ENCODE peak calls at places on chromosome 20, in four cellular contexts. W is RWPE1; Z is NCI-H2029 treated with DMSO at 0.1 percent for 48 hours; T is stimulated activated CD4-positive, alpha-beta T cell treated with anti-CD3 and anti-CD28 coated beads, Interleukin-4, amount 100 ng/mL, for 4 hours. Q is an unnamed sample.

GRCh38 chr20:2539341-2539740 is 3.0 kb downstream of the TMC2 start:
- DNase-seq in W (no peak), T (no peak), Z (no peak), Q (no peak)

GRCh38 chr20:19256085-19256484 is 43.6 kb downstream of the SLC24A3 start:
- DNase-seq in W (no peak), Z (no peak), T (no peak), Q (no peak)

GRCh38 chr20:10111144-10111771 is 76.5 kb downstream of the ANKEF1 start:
- DNase-seq in W (no peak), Z (peak; percentile 63), T (no peak), Q (peak; percentile 89)

GRCh38 chr20:45383131-45383530 is 5.0 kb upstream of the TP53TG5 start:
- DNase-seq in W (no peak), Z (no peak), T (no peak), Q (no peak)

GRCh38 chr20:4366076-4366475 is 350.7 kb upstream of the RNF24 start:
- DNase-seq in W (peak; percentile 14), Z (no peak), T (no peak), Q (no peak)

GRCh38 chr20:63689046-63690000 is 7.1 kb upstream of the TNFRSF6B start:
- DNase-seq in Z (no peak), T (no peak), W (no peak), Q (no peak)

GRCh38 chr20:6058684-6059295 is 4.9 kb upstream of the LRRN4 start:
- DNase-seq in Z (peak; percentile 88), T (no peak), W (no peak), Q (peak; percentile 62)

GRCh38 chr20:46543959-46544358 is 6.5 kb downstream of the OCSTAMP start:
- DNase-seq in W (no peak), Z (no peak), T (no peak), Q (no peak)

GRCh38 chr20:36035720-36036119 is 67.3 kb downstream of the CNBD2 start:
- DNase-seq in Z (no peak), T (no peak), W (peak; percentile 97), Q (no peak)

GRCh38 chr20:34473262-34473883 is 42.8 kb upstream of the DYNLRB1 start:
- DNase-seq in Z (no peak), W (peak; percentile 31), T (peak; percentile 19), Q (no peak)

GRCh38 chr20:64038252-64038578 is 2.2 kb downstream of the C20orf204 start:
- DNase-seq in W (no peak), Z (no peak), T (no peak), Q (no peak)

GRCh38 chr20:44728835-44729342 is 13.7 kb downstream of the CCN5 start:
- DNase-seq in T (no peak), W (peak; percentile 100), Z (peak; percentile 80), Q (no peak)

GRCh38 chr20:32535316-32535952 is 49.7 kb downstream of the NOL4L start:
- DNase-seq in T (no peak), Z (no peak), W (no peak), Q (peak; percentile 47)

GRCh38 chr20:775679-776135 is 7.4 kb upstream of the SLC52A3 start:
- DNase-seq in Z (no peak), T (no peak), W (no peak), Q (no peak)

GRCh38 chr20:19913927-19914614 is 103.1 kb upstream of the NAA20 start:
- DNase-seq in W (peak; percentile 88), T (no peak), Z (no peak), Q (no peak)

GRCh38 chr20:13458860-13459451 is 179.8 kb downstream of the TASP1 start:
- DNase-seq in T (no peak), W (peak; percentile 55), Z (peak; percentile 10), Q (peak; percentile 9)